ENCODE peak calls at places on chromosomes 4 and X, in six cellular contexts. K, N, E, U, F and P are unnamed samples.

GRCh38 chrX:134024686-134025377 is 39.4 kb upstream of the GPC3 start:
- DNase-seq in K (no peak), N (no peak), E (no peak), U (no peak), F (no peak), P (no peak)

GRCh38 chr4:173243917-173244658 is 75.5 kb downstream of the GALNT7 start:
- DNase-seq in K (no peak), N (no peak), E (no peak), U (no peak), F (no peak), P (no peak)

GRCh38 chr4:159175165-159175988 is 72.5 kb downstream of the RAPGEF2 start:
- DNase-seq in K (peak), N (peak), E (peak), U (peak), F (peak), P (peak)

GRCh38 chr4:78776031-78776728 is at the start of gene BMP2K:
- DNase-seq in K (no peak), N (peak), E (peak), U (peak), F (peak), P (peak)

GRCh38 chrX:132488092-132488749 is 617 bp downstream of the MBNL3 start:
- DNase-seq in K (no peak), N (no peak), E (no peak), U (peak), F (peak), P (peak)

GRCh38 chr4:165308174-165308573 is 19.3 kb upstream of the MSMO1 start:
- DNase-seq in K (no peak), N (no peak), E (no peak), U (no peak), F (no peak), P (no peak)

GRCh38 chr4:86233681-86234080 is 126.2 kb downstream of the MAPK10 start:
- DNase-seq in K (no peak), N (no peak), E (no peak), U (no peak), F (no peak), P (no peak)

GRCh38 chr4:47612116-47613023 is 127.3 kb downstream of the ATP10D start:
- DNase-seq in K (no peak), N (no peak), E (no peak), U (no peak), F (no peak), P (no peak)

GRCh38 chrX:20517565-20517964 is 250.9 kb upstream of the RPS6KA3 start:
- DNase-seq in K (no peak), N (no peak), E (no peak), U (no peak), F (no peak), P (no peak)

GRCh38 chr4:171847751-171848150 is 34.5 kb downstream of the GALNTL6 start:
- DNase-seq in K (no peak), N (no peak), E (no peak), U (no peak), F (no peak), P (no peak)

GRCh38 chr4:123593655-123594054 is 197.1 kb downstream of the SPRY1 start:
- DNase-seq in K (no peak), N (no peak), E (no peak), U (no peak), F (peak), P (no peak)

GRCh38 chrX:25020391-25021131 is 4.8 kb upstream of the ARX start:
- DNase-seq in K (no peak), N (peak), E (no peak), U (no peak), F (no peak), P (no peak)

GRCh38 chr4:105966046-105966445 is 70.8 kb downstream of the NPNT start:
- DNase-seq in K (no peak), N (no peak), E (no peak), U (no peak), F (peak), P (no peak)

GRCh38 chr4:67581208-67581857 is 22.8 kb downstream of the STAP1 start:
- DNase-seq in K (no peak), N (no peak), E (no peak), U (no peak), F (no peak), P (no peak)

GRCh38 chr4:175823015-175823741 is 11.1 kb upstream of the GPM6A start:
- DNase-seq in K (peak), N (no peak), E (no peak), U (no peak), F (no peak), P (no peak)

GRCh38 chrX:130171446-130172126 is at the start of gene RAB33A:
- DNase-seq in K (no peak), N (peak), E (no peak), U (peak), F (no peak), P (no peak)

GRCh38 chr4:114782842-114783595 is 184.4 kb downstream of the UGT8 start:
- DNase-seq in K (no peak), N (no peak), E (no peak), U (no peak), F (no peak), P (no peak)

DNA sequence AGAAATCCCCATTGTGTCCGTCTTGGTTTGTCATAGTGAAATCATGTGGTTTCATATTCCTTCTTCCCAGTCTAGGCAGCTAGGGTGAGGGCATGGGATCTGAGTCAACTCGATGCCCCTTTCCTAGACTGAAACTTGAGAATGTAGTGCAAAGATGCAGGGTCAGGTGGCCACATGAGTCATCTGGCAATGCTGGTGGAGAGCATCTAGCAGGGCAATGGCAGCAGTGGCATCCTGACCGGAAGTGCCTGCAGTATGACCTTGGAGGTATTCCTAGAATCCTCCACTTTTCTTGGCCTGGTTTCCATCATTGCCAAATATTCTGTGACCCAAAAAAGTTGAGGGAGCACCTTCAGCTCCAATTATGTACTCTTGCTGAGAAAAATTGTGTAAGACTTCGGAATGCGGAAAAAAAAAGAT is 39.1 kb upstream of the TMEM184C start:
- DNase-seq in K (no peak), N (no peak), E (no peak), U (no peak), F (peak), P (no peak)
- H3K27ac ChIP-seq in K (no peak), N (no peak), E (no peak), U (no peak), F (peak), P (no peak)

GRCh38 chrX:153470411-153471363 is at the start of gene HAUS7:
- DNase-seq in K (peak), N (peak), E (peak), U (peak), F (peak), P (peak)
- TF ChIP-seq POLR2A in K (peak), N (peak), E (no peak), U (peak), F (no peak), P (no peak)

DNA sequence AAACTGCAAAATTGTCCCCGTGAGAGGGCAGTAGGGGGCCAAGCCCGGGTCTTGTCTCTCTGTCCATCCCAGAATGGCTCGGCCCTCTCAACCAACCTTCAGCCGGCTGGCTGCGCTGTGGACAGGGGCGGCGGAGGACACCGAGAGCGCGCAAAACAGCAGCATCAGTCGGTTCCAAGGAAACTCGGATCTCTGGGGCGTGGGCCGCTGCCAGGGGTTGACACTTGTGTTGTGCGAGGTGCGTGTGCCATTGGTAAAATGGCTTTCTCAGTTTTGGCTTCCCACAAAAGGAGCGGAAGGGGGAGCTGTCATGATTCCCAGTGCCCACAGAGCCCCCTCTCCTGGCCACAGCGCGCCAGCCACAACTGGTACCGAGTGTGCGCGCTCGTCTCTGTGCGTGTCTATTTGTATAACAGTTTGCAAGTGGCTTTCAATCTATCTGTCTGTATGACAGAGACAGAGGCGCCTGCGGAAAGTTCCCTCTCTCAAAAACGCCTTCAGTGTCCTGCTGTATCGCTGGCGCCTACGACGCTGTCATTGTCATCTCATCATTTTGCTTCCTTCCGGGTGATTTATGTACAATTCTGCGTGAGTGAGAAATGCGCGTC is 1.9 kb downstream of the DKK2 start:
- DNase-seq in K (no peak), N (peak), E (peak), U (peak), F (peak), P (peak)
- TF ChIP-seq CTCF in K (no peak), N (peak), E (peak), U (no peak), F (peak), P (no peak)

GRCh38 chr4:7826909-7827306 is 112.8 kb downstream of the AFAP1 start:
- DNase-seq in K (no peak), N (no peak), E (no peak), U (no peak), F (no peak), P (no peak)

GRCh38 chr4:7823416-7823824 is 116.2 kb downstream of the AFAP1 start:
- DNase-seq in K (no peak), N (peak), E (no peak), U (peak), F (peak), P (no peak)

GRCh38 chr4:7826176-7826908 is 113.3 kb downstream of the AFAP1 start:
- DNase-seq in K (no peak), N (no peak), E (no peak), U (no peak), F (no peak), P (no peak)

GRCh38 chr4:7822858-7823257 is 116.8 kb downstream of the AFAP1 start:
- DNase-seq in K (no peak), N (peak), E (no peak), U (no peak), F (no peak), P (no peak)

GRCh38 chr4:7824218-7824617 is 115.4 kb downstream of the AFAP1 start:
- DNase-seq in K (no peak), N (no peak), E (no peak), U (no peak), F (no peak), P (no peak)
- H3K27ac ChIP-seq in K (no peak), N (peak), E (peak), U (peak), F (peak), P (no peak)